ENCODE peak calls at places on chromosomes 6 and 20, in six cellular contexts. K is H1, M is GM12878, B is HCT116, V is HepG2, H is K562. I is an unnamed sample.
A peak's percentile ranks its signal among the peaks of the same experiment; 100 is the strongest.

GRCh38 chr6:123527406-123527805 is 109.3 kb downstream of the TRDN start:
- DNase-seq in K (no peak), M (no peak), B (no peak), V (no peak), H (no peak), I (no peak)

GRCh38 chr20:63751471-63752271 is 12.1 kb downstream of the SLC2A4RG start:
- DNase-seq in K (no peak), M (no peak), B (no peak), V (no peak), H (no peak), I (no peak)

GRCh38 chr6:153595903-153596302 is 443.1 kb upstream of the OPRM1 start:
- DNase-seq in K (no peak), M (no peak), B (no peak), V (no peak), H (no peak), I (no peak)

GRCh38 chr6:33392168-33392947 is 735 bp downstream of the KIFC1 start:
- DNase-seq in K (no peak), M (no peak), B (no peak), V (no peak), H (no peak), I (no peak)

GRCh38 chr6:80547827-80548226 is 441.4 kb downstream of the BCKDHB start:
- DNase-seq in K (no peak), M (no peak), B (no peak), V (no peak), H (no peak), I (no peak)

GRCh38 chr20:64068381-64069208 is 5.6 kb downstream of the TCEA2 start:
- DNase-seq in K (no peak), M (no peak), B (no peak), V (no peak), H (no peak), I (no peak)

GRCh38 chr6:42745083-42745637 is 743 bp downstream of the TBCC start:
- DNase-seq in K (peak; percentile 56), M (no peak), B (no peak), V (peak; percentile 27), H (peak; percentile 48), I (no peak)

GRCh38 chr6:144151010-144151727 is 852 bp downstream of the STX11 start:
- DNase-seq in K (no peak), M (peak; percentile 88), B (no peak), V (no peak), H (no peak), I (no peak)

GRCh38 chr6:46357591-46357990 is 133.7 kb downstream of the RCAN2 start:
- DNase-seq in K (no peak), M (no peak), B (no peak), V (no peak), H (no peak), I (no peak)

DNA sequence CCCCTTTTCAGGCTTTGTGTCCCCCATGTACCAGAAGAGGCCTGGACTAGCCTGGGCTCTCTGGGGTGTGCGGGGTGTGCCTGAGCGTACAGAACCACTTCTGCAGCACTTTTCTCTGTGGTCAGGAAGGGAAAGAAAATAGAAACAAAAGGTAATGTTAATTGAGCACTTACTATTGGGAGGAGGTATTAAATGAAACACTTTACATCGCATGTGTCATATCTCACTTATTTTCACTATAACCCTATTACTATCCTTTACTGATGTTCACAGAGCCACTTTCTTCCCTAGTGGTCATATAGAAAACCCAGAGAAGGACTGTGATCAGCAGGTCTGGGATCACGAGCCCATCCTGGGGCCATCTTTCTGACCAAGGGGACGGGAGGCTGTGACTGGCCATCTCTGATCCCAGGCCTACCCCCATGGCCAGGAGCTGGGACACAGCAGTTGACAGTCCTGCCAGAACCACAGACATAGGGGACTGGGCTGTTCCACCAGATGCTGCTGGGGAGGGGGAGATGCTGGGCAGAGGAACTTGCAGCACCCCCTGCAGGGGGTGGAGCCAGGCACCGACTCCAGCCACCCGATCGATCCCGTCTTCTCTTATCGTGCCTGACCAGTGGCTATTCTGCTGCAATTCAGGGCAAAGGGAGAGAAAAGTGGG is 107.6 kb downstream of the VEGFA start:
- DNase-seq in K (peak; percentile 56), M (no peak), B (no peak), V (no peak), H (peak; percentile 91), I (no peak)
- H3K9me3 ChIP-seq in K (no peaks in the 10 kb centered on the region), M (no peaks in the 10 kb centered on the region), B (no peaks in the 10 kb centered on the region), V (no peaks in the 10 kb centered on the region), H (no peaks in the 10 kb centered on the region), I (no peaks in the 10 kb centered on the region)

GRCh38 chr6:125444234-125444949 is 142.6 kb upstream of the HDDC2 start:
- DNase-seq in K (no peak), M (no peak), B (no peak), V (no peak), H (no peak), I (no peak)
- TF ChIP-seq ZNF274 in K (no peak), M (no peak), B (no peak), V (no peak), H (no peak), I (no peak)

GRCh38 chr6:161215193-161215592 is 58.7 kb downstream of the AGPAT4 start:
- DNase-seq in K (no peak), M (no peak), B (no peak), V (peak; percentile 13), H (no peak), I (no peak)
- H3K9me3 ChIP-seq in K (peaks cover 27% of the 10 kb centered on the region), M (no peaks in the 10 kb centered on the region), B (peaks cover 17% of the 10 kb centered on the region), V (peaks cover 37% of the 10 kb centered on the region), H (peaks cover 19% of the 10 kb centered on the region), I (peaks cover 49% of the 10 kb centered on the region)

GRCh38 chr6:16042751-16043150 is 86.1 kb upstream of the MYLIP start:
- DNase-seq in K (no peak), M (no peak), B (no peak), V (no peak), H (no peak), I (no peak)

GRCh38 chr6:16044211-16044643 is 84.7 kb upstream of the MYLIP start:
- DNase-seq in K (no peak), M (no peak), B (no peak), V (no peak), H (no peak), I (no peak)

GRCh38 chr6:16041327-16041726 is 87.6 kb upstream of the MYLIP start:
- DNase-seq in K (no peak), M (no peak), B (no peak), V (no peak), H (no peak), I (no peak)

GRCh38 chr6:16045238-16045637 is 83.6 kb upstream of the MYLIP start:
- DNase-seq in K (no peak), M (no peak), B (no peak), V (no peak), H (no peak), I (no peak)

GRCh38 chr6:16043171-16044142 is 85.4 kb upstream of the MYLIP start:
- DNase-seq in K (no peak), M (peak; percentile 62), B (no peak), V (no peak), H (no peak), I (no peak)
- TF ChIP-seq ZNF274 in K (no peak), M (no peak), B (no peak), V (no peak), H (no peak), I (no peak)

DNA sequence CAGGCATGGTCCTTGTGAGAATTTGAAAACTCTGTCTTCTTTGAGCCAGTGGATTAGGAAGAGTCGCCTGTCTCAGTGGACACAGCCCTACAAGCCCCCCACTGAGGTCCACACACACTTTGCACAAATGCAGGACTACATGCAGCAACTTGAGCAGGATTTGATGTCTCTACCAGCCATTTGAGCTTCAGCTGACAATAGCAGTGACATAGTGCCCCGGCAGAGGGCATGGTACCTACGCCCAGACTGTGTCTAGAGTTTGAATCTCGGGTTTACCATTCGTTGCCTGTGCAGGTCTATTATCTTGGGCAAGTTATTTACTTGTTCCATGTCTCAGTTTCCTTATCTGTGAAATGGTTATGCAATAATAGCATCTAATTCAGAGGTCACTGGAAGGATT is 580.1 kb downstream of the TFAP2B start:
- DNase-seq in K (no peak), M (no peak), B (no peak), V (no peak), H (no peak), I (no peak)
- H3K9me3 ChIP-seq in K (no peaks in the 10 kb centered on the region), M (no peaks in the 10 kb centered on the region), B (peaks cover 7% of the 10 kb centered on the region), V (no peaks in the 10 kb centered on the region), H (no peaks in the 10 kb centered on the region), I (no peaks in the 10 kb centered on the region)

DNA sequence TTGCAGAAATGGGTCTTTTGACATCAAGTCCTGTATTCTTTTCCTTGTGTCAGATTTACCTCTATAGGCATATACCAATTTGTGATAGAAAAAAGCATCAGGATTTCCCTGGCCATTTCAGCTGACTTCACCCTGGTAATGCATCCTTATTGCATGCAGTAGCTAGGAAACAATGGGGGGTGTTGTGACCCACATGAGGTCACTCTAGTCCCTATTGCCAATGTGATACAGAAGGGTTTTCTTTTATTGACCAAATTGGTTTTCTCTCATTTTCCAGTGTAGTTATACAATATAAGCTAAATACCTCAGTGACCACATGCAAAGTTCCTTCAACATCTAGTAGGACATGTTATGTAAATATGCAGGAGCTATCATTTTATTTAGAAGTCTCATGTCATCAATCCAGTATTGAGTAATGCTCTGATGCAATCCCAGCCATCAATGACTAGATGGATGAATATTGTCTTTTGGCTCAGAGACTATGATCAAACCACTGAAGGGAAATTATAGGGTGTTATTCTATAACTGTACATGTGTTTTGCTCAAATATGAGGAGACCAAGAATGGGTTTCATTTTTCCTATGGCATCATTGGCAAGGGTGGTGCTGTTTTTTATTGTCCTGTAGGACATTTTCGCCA is 177.7 kb downstream of the KLHL32 start:
- DNase-seq in K (no peak), M (no peak), B (no peak), V (no peak), H (no peak), I (no peak)
- TF ChIP-seq ZNF274 in K (no peak), M (no peak), B (no peak), V (no peak), H (no peak), I (no peak)

DNA sequence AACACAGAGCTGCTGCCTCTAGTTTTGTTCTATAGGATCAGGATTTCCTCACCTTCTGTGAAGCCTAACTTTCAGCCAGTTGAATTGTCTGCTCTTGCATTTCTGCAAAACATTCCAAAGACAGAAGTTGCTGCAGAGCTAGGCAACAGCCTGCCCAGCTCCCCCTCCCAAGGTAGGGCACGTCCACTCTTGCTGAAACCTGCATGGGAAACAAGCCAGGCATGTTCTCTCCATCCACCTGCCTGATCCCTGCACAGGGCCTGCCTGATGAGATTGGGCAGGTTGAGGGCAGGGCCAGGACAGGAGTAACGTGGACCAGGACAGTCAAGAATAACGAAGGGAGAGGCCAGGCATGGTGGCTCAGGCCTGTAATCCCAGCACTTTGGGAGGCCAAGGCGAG is 58.9 kb upstream of the NAA20 start:
- DNase-seq in K (no peak), M (no peak), B (no peak), V (no peak), H (no peak), I (no peak)
- H3K9me3 ChIP-seq in K (no peaks in the 10 kb centered on the region), M (no peaks in the 10 kb centered on the region), B (no peaks in the 10 kb centered on the region), V (no peaks in the 10 kb centered on the region), H (no peaks in the 10 kb centered on the region), I (no peaks in the 10 kb centered on the region)

GRCh38 chr6:40020166-40020565 is 85.9 kb upstream of the MOCS1 start:
- DNase-seq in K (no peak), M (no peak), B (no peak), V (no peak), H (no peak), I (no peak)
- TF ChIP-seq ZNF274 in K (no peak), M (no peak), B (no peak), V (no peak), H (no peak), I (no peak)

DNA sequence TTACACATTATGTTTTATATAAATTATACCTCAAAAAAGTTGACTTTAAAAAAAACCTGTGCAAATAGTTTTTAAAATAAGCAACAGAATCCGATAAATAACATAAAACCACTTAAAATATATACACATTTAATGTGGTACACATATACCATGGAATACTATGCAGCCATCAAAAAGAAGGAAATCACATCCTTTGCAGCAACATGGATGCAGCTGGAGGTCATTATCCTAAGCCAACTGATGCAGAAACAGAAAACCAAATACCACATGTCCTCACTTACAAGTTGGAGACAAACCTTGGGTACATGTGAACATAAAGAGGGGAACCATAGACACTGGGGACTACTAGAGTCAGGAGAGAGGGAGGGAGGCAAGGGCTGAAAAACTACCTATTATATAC is 4.0 kb upstream of the DEFB121 start:
- DNase-seq in K (no peak), M (no peak), B (no peak), V (no peak), H (no peak), I (no peak)
- H3K9me3 ChIP-seq in K (peaks cover 82% of the 10 kb centered on the region), M (no peaks in the 10 kb centered on the region), B (no peaks in the 10 kb centered on the region), V (no peaks in the 10 kb centered on the region), H (no peaks in the 10 kb centered on the region), I (no peaks in the 10 kb centered on the region)